ENCODE peak calls at places on chromosomes 5 and 9, in five cellular contexts. E is HCT116, T is prostate gland, J is stomach, I is HepG2. G is an unnamed sample.

GRCh38 chr9:119357697-119358096 is 11.5 kb downstream of the BRINP1 start:
- DNase-seq in E (no peak), T (no peak), J (no peak), I (no peak), G (no peak)

GRCh38 chr9:83987402-83987791 is 6.8 kb downstream of the RMI1 start:
- DNase-seq in E (no peak), T (no peak), J (no peak), I (no peak), G (no peak)

GRCh38 chr5:82975812-82976211 is 101.4 kb downstream of the TMEM167A start:
- DNase-seq in E (peak; percentile 100), T (no peak), J (no peak), I (peak; percentile 37), G (no peak)

GRCh38 chr5:1322955-1323802 is 21.7 kb downstream of the CLPTM1L start:
- DNase-seq in E (no peak), T (no peak), J (no peak), I (no peak), G (no peak)

GRCh38 chr9:101398930-101399640 is 434 bp downstream of the ZNF189 start:
- DNase-seq in E (no peak), T (peak; percentile 23), J (peak; percentile 31), I (no peak), G (no peak)

GRCh38 chr9:27436234-27436633 is 87.9 kb upstream of the IFNK start:
- DNase-seq in E (no peak), T (peak; percentile 16), J (peak; percentile 61), I (peak; percentile 95), G (no peak)

GRCh38 chr5:96023518-96023917 is 61.9 kb upstream of the ELL2 start:
- DNase-seq in E (no peak), T (no peak), J (no peak), I (no peak), G (no peak)

GRCh38 chr5:139752506-139753350 is 42.9 kb upstream of the PSD2 start:
- DNase-seq in E (no peak), T (no peak), J (no peak), I (no peak), G (no peak)

GRCh38 chr9:21709464-21710058 is 92.9 kb upstream of the MTAP start:
- DNase-seq in E (peak; percentile 80), T (peak; percentile 32), J (peak; percentile 72), I (peak; percentile 37), G (no peak)

GRCh38 chr5:177330991-177331837 is 19.5 kb upstream of the MXD3 start:
- DNase-seq in E (no peak), T (no peak), J (no peak), I (no peak), G (no peak)

GRCh38 chr9:115157245-115157674 is 39.3 kb upstream of the TNC start:
- DNase-seq in E (peak; percentile 49), T (no peak), J (no peak), I (no peak), G (no peak)

GRCh38 chr9:109708507-109708945 is 71.5 kb upstream of the PALM2AKAP2 start:
- DNase-seq in E (no peak), T (no peak), J (no peak), I (no peak), G (no peak)

DNA sequence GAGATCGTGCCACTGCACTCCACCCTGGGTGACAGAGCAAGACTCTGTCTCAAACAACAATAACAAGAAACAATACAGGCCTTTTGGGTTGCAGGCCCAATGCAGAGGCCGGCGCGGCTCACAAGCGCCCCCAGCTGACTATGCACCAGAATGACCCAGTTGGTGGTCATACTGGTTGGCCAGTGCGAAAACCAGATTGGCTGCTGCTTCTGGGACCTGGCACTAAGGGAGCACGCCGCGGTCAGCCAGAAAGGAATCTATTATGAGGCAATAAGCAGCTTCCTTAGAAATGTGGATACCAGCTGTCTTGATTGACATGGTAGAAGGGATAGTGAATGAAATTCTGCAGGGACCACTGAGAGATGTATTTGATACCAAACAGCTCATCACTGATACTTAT is 35.0 kb downstream of the RANBP17 start:
- DNase-seq in E (no peak), T (no peak), J (peak; percentile 26), I (no peak), G (no peak)
- TF ChIP-seq CTCF in E (peak; percentile 53), T (no peak), J (no peak), I (peak; percentile 54), G (no peak)

DNA sequence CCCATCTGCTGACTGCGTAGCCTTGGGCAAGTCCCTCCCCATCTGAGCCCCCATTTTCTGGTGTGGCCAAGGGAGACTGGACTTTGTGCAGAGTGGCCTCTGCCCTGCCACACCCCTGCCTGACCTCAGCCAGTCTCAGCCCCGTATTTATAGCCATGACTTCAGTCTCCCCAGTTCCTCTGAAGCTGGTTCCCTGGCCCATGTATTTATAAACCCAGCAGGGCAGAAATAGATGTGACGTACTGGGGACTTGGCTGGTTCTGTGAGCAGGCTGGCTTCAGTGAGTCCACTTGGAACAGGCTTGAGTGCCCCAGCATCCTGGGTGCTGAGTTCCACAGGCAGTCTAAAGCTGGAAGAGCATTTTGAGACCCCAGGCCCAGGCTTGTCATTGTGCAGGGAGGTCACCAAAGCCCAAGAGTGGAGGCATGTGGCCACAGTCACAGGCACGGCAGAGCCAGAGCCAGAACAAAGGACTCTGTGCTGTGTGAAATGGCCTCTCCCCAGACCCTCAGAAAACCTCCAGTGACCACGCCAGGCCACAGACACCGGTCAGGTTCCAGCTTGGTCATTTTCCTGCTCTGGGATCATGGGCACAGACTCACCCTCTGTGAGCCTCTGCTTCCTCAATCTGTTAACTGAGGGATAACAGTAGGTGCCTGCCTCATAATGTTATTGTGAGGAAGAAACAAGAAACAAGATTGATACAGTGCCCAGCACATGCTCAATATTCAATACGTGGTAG is 30.4 kb upstream of the SYNPO start:
- DNase-seq in E (no peak), T (no peak), J (peak; percentile 49), I (peak; percentile 41), G (no peak)
- TF ChIP-seq POLR2AphosphoS5 in E (no peak), T (peak; percentile 35), J (no peak), I (no peak), G (no peak)

DNA sequence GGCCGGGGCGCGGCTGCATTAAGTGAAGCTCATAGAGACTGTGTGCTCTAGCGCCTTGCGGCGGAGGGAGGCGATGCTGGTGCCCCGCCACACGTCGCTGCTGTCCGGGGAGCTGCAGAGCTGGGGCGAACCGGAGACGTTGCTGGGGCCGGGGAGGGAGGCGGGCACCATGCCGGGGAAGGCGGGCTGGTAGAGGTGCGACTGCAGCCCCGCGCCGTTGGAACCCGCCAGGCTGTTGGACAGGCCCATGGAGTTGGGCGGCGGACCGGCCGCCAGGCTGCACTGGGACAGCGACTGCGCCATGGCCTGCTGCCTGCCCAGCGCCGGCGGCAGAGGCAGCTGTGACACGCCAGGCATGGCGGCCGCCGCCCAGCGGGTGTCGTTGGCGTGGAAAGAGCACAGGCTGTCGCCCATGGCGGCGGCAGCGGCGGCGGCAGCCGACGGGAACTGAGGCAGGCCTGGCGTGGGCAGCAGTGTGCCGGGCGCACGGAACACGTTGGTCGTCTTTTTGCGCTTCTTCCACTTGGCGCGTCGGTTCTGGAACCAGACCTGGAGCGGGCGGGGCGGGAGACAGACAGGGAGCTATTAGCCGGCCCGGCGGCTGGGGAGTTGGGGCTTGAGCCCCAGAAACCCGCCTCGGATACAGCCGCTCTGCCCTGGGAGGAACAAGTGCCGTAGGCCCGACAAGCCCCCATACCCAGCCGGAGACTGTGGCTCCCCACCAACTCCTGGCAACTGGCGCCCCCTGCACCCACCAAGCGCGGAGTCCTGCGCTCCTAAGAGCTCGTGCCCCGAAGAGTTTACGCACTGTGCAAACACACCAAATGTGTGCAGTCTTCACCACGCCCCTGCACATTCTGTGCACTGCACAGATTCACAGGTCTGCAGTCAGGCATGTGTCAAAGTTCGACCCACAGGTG is 8.0 kb downstream of the OTP start:
- DNase-seq in E (peak; percentile 61), T (no peak), J (peak; percentile 43), I (peak; percentile 33), G (no peak)
- TF ChIP-seq POLR2A in E (peak; percentile 72), T (no peak), J (no peak), I (no peak), G (no peak)

DNA sequence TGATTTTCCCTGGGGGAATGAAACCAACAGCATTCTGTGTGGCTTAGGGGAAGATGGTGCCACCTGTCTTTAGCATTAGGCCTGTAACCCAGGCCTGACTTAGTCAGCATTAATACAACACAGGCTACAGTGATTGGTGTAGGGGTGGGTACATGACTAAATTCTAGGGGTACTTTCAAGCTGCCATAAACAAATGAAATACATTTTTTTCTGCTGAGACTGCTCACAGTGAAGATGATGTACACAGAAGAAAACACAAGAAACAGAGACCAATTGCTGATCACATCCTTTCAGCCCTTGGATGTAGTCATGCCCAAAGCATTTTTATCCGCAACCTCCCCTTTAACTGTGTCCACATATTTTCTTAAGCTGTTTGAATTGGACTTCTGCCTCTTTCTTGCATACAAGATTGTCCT is 527.2 kb downstream of the KCTD16 start:
- DNase-seq in E (no peak), T (no peak), J (no peak), I (no peak), G (no peak)
- TF ChIP-seq CTCF in E (no peak), T (no peak), J (no peak), I (no peak), G (no peak)

DNA sequence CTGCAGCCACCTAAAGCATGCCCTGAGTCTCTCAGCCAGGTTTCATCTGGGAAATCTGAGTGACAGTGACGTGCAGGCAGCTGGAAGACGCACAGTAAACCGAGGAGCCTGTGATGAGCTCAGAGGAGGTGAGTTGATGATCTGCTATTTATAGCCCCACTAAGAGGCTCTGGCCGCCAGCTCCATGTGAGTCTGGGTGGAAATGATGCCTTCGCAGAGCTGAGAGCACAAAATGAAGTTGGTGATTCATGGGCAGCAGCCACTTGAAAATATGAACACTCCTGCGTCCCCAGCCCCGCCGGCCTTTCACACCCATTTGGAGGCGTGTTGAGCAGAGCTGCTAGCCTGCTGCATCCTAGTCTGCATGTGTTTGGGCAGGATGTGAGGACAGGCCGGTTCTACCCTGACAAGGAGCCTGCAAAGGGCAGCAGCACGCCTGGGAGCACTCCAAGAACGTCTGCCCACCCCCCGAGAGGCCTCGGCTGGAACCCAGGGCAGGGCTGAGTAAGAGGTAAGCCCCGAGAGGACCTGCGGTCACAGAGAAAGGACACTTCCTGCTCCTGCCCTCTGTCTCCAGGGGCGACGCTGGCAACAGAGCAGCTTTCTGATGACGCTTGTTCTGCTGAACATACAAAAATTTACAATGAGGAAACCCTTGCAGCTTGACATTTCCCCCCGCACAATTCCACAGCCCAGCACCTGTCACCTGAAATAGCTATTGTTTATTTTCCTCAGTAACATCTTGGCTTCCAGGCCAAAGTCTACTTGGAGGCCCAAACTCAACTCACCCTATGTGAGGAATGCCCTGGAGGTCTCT is 25.1 kb upstream of the CDKN2AIPNL start:
- DNase-seq in E (no peak), T (peak; percentile 77), J (peak; percentile 80), I (peak; percentile 64), G (no peak)
- TF ChIP-seq POLR2AphosphoS5 in E (no peak), T (peak; percentile 81), J (peak; percentile 64), I (no peak), G (peak; percentile 40)